ENCODE peak calls at places on chromosomes 7 and 10, in five cellular contexts. One of them, this sample, is unnamed.

GRCh38 chr10:51960494-51960895 is 261.1 kb upstream of the CSTF2T start:
- DNase-seq in NB4: peak; percentile 35
- DNase-seq in HepG2: peak; percentile 3
- DNase-seq in endothelial cell of umbilical vein: peak; percentile 52
- DNase-seq in GM12878: no peak
- DNase-seq in this sample: peak; percentile 22

GRCh38 chr7:73387221-73387828 is 46.3 kb upstream of the FZD9 start:
- DNase-seq in NB4: no peak
- DNase-seq in HepG2: no peak
- DNase-seq in endothelial cell of umbilical vein: no peak
- DNase-seq in GM12878: no peak
- DNase-seq in this sample: no peak

GRCh38 chr7:152615052-152615741 is 60.7 kb downstream of the XRCC2 start:
- DNase-seq in NB4: no peak
- DNase-seq in HepG2: peak; percentile 66
- DNase-seq in endothelial cell of umbilical vein: no peak
- DNase-seq in GM12878: no peak
- DNase-seq in this sample: no peak

GRCh38 chr10:118808601-118809371 is 54.0 kb upstream of the CACUL1 start:
- DNase-seq in NB4: no peak
- DNase-seq in HepG2: no peak
- DNase-seq in endothelial cell of umbilical vein: no peak
- DNase-seq in GM12878: no peak
- DNase-seq in this sample: no peak

GRCh38 chr10:85916192-85916747 is 450.3 kb downstream of the GRID1 start:
- DNase-seq in NB4: no peak
- DNase-seq in HepG2: no peak
- DNase-seq in endothelial cell of umbilical vein: no peak
- DNase-seq in GM12878: no peak
- DNase-seq in this sample: no peak

GRCh38 chr10:131166486-131166885 is 145.0 kb downstream of the TCERG1L start:
- DNase-seq in NB4: no peak
- DNase-seq in HepG2: no peak
- DNase-seq in endothelial cell of umbilical vein: no peak
- DNase-seq in GM12878: no peak
- DNase-seq in this sample: no peak

GRCh38 chr10:785539-786214 is 96.2 kb upstream of the DIP2C start:
- DNase-seq in NB4: no peak
- DNase-seq in HepG2: no peak
- DNase-seq in endothelial cell of umbilical vein: no peak
- DNase-seq in GM12878: no peak
- DNase-seq in this sample: no peak

GRCh38 chr7:29940199-29940598 is 49.4 kb downstream of the SCRN1 start:
- DNase-seq in NB4: no peak
- DNase-seq in HepG2: no peak
- DNase-seq in endothelial cell of umbilical vein: no peak
- DNase-seq in GM12878: no peak
- DNase-seq in this sample: no peak

GRCh38 chr10:118927317-118927716 is 102.2 kb upstream of the NANOS1 start:
- DNase-seq in NB4: no peak
- DNase-seq in HepG2: no peak
- DNase-seq in endothelial cell of umbilical vein: no peak
- DNase-seq in GM12878: no peak
- DNase-seq in this sample: no peak

GRCh38 chr10:133039107-133039822 is 48.5 kb upstream of the ADGRA1 start:
- DNase-seq in NB4: peak; percentile 32
- DNase-seq in HepG2: no peak
- DNase-seq in endothelial cell of umbilical vein: no peak
- DNase-seq in GM12878: no peak
- DNase-seq in this sample: no peak

GRCh38 chr7:5064391-5065106 is 18.9 kb downstream of the RBAK start:
- DNase-seq in NB4: peak; percentile 40
- DNase-seq in HepG2: no peak
- DNase-seq in endothelial cell of umbilical vein: peak; percentile 7
- DNase-seq in GM12878: no peak
- DNase-seq in this sample: no peak

DNA sequence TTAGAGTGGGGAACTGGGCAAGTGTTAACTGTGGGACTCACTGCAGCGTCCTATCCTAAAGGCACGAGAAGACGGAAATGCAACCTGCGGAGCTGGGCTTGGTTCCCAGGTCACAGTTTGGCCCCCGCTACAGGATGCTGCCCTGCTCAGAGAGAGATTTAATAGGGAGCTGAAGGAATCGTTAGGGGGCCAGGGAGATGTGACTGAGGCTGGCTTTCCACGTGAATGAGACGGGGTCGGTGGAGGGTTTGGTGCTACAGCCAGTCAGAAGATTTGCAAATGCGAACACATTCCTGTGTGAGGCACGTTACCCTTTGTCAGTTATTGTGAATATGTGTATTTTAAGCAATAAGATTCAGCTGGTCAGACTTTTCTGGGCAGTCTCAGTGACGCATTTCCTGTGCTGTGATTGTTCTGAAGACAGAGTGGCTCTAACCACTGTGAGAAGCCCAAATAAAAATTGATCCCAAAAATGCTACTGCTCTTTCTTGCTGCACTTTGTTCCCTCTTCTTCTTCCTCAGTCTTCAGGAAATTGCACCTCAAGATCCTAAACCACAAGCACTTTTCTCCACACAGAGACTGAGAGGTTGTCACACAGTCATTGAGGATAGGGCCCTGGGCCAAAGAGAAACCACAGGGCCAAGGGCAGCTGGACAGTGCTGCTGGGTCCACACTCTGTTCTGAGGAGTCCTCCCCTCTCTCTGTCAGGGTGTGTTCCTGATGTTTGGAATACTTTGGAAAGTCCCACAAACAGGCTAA is 21.2 kb downstream of the CYP17A1 start:
- DNase-seq in NB4: peak; percentile 51
- DNase-seq in HepG2: no peak
- DNase-seq in endothelial cell of umbilical vein: peak; percentile 92
- DNase-seq in GM12878: no peak
- DNase-seq in this sample: no peak
- TF ChIP-seq MYC in NB4: no peak
- TF ChIP-seq MYC in HepG2: no peak
- TF ChIP-seq MYC in endothelial cell of umbilical vein: no peak
- TF ChIP-seq MYC in GM12878: no peak
- TF ChIP-seq MYC in this sample: no peak

GRCh38 chr10:42880255-42880620 is 97.6 kb downstream of the BMS1 start:
- DNase-seq in NB4: no peak
- DNase-seq in HepG2: no peak
- DNase-seq in endothelial cell of umbilical vein: no peak
- DNase-seq in GM12878: no peak
- DNase-seq in this sample: no peak
- TF ChIP-seq MYC in NB4: no peak
- TF ChIP-seq MYC in HepG2: no peak
- TF ChIP-seq MYC in endothelial cell of umbilical vein: no peak
- TF ChIP-seq MYC in GM12878: no peak
- TF ChIP-seq MYC in this sample: no peak

GRCh38 chr7:95976369-95976768 is 204.0 kb downstream of the DYNC1I1 start:
- DNase-seq in NB4: no peak
- DNase-seq in HepG2: no peak
- DNase-seq in endothelial cell of umbilical vein: no peak
- DNase-seq in GM12878: no peak
- DNase-seq in this sample: no peak
- TF ChIP-seq MYC in NB4: no peak
- TF ChIP-seq MYC in HepG2: no peak
- TF ChIP-seq MYC in endothelial cell of umbilical vein: no peak
- TF ChIP-seq MYC in GM12878: no peak
- TF ChIP-seq MYC in this sample: no peak

DNA sequence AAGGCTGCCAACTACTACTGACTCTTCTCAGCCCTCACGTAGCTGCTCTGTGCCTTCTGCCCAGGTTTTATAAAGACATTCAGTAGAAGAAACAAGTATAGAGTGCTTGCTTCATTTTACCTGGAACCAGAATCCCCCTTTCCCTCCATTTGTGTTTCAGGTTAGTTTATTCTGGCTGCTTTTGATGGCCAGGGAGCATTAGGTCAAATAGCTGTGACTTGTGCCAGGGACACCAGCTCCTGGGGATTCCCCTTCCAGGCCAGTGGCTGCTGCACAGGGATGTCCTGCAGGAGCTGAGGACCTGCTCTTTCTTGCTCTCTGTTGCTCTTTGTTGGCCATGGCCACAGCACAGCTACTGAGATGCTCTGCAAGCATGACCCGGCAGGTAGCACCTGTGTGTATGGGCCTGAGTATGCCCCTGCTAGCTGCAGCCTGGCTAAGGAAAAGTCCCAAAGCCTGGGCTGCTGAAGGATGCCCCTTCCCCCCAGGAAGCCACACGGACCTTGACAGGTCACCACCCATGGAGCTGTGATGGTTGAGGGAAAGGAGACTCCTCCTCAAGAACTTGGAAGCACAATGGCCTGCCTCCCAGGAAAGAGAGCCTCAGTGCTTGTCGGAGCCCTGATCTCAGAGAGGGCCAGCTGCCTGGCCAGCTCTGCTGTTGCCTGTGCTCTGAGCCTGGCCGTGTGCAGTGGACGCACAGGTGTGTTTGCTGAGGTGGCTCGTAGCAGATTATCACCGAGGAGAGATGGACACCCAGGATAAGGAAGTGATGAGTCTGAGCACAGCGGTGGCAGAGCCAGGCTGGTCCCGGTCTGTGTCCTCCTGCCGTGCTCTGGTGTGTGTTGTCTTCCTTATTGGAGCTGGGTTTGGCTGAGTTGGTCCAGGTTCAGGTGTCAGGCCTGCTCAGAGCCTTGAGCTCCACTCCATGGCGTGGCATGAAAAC is 208.7 kb downstream of the EBF3 start:
- DNase-seq in NB4: no peak
- DNase-seq in HepG2: no peak
- DNase-seq in endothelial cell of umbilical vein: no peak
- DNase-seq in GM12878: no peak
- DNase-seq in this sample: no peak
- TF ChIP-seq MYC in NB4: no peak
- TF ChIP-seq MYC in HepG2: no peak
- TF ChIP-seq MYC in endothelial cell of umbilical vein: no peak
- TF ChIP-seq MYC in GM12878: no peak
- TF ChIP-seq MYC in this sample: no peak

GRCh38 chr10:59831658-59832503 is 74.5 kb downstream of the CCDC6 start:
- DNase-seq in NB4: no peak
- DNase-seq in HepG2: no peak
- DNase-seq in endothelial cell of umbilical vein: peak; percentile 33
- DNase-seq in GM12878: no peak
- DNase-seq in this sample: peak; percentile 23

GRCh38 chr10:59833810-59834209 is 72.5 kb downstream of the CCDC6 start:
- DNase-seq in NB4: no peak
- DNase-seq in HepG2: no peak
- DNase-seq in endothelial cell of umbilical vein: no peak
- DNase-seq in GM12878: no peak
- DNase-seq in this sample: peak; percentile 15

GRCh38 chr10:59829024-59829423 is 75.8 kb upstream of the MRLN start:
- DNase-seq in NB4: no peak
- DNase-seq in HepG2: no peak
- DNase-seq in endothelial cell of umbilical vein: no peak
- DNase-seq in GM12878: no peak
- DNase-seq in this sample: no peak

GRCh38 chr10:59829601-59830000 is 76.3 kb upstream of the MRLN start:
- DNase-seq in NB4: no peak
- DNase-seq in HepG2: no peak
- DNase-seq in endothelial cell of umbilical vein: no peak
- DNase-seq in GM12878: peak; percentile 41
- DNase-seq in this sample: no peak

GRCh38 chr10:59830601-59831259 is 75.6 kb downstream of the CCDC6 start:
- DNase-seq in NB4: peak; percentile 52
- DNase-seq in HepG2: peak; percentile 38
- DNase-seq in endothelial cell of umbilical vein: peak; percentile 68
- DNase-seq in GM12878: no peak
- DNase-seq in this sample: peak; percentile 76
- TF ChIP-seq MYC in NB4: no peak
- TF ChIP-seq MYC in HepG2: no peak
- TF ChIP-seq MYC in endothelial cell of umbilical vein: no peak
- TF ChIP-seq MYC in GM12878: no peak
- TF ChIP-seq MYC in this sample: no peak

This sample was measured in K562.